ENCODE peak calls at places on chromosomes 11 and 22, in seven cellular contexts. Q is suprapubic skin, L is IMR-90, R is endothelial cell of umbilical vein, H is uterus, Y is adrenal gland, F is stomach. A is an unnamed sample.

GRCh38 chr11:110805764-110806163 is 93.5 kb upstream of the ARHGAP20 start:
- DNase-seq in Q (no peak), L (no peak), R (no peak), H (no peak), Y (no peak), F (no peak), A (no peak)

GRCh38 chr22:37747090-37747714 is 50.4 kb downstream of the TRIOBP start:
- DNase-seq in Q (no peak), L (peak), R (peak), H (peak), Y (peak), F (no peak), A (peak)

GRCh38 chr11:78946945-78947914 is 372.6 kb upstream of the NARS2 start:
- DNase-seq in Q (no peak), L (no peak), R (no peak), H (peak), Y (no peak), F (no peak), A (no peak)

GRCh38 chr22:35749808-35750207 is 32.1 kb downstream of the APOL5 start:
- DNase-seq in Q (no peak), L (no peak), R (no peak), H (no peak), Y (no peak), F (no peak), A (no peak)

GRCh38 chr11:72899238-72899637 is 85.0 kb downstream of the ATG16L2 start:
- DNase-seq in Q (no peak), L (peak), R (no peak), H (no peak), Y (no peak), F (no peak), A (no peak)

GRCh38 chr11:119705362-119705761 is 23.6 kb downstream of the NECTIN1 start:
- DNase-seq in Q (no peak), L (no peak), R (no peak), H (no peak), Y (no peak), F (no peak), A (no peak)

GRCh38 chr22:37684803-37685615 is 1.1 kb upstream of the NOL12 start:
- DNase-seq in Q (no peak), L (no peak), R (no peak), H (no peak), Y (no peak), F (no peak), A (no peak)

GRCh38 chr22:50469377-50470305 is 5.2 kb downstream of the SBF1 start:
- DNase-seq in Q (no peak), L (peak), R (no peak), H (no peak), Y (peak), F (peak), A (peak)

GRCh38 chr11:134411887-134412507 is at the start of gene B3GAT1:
- DNase-seq in Q (no peak), L (no peak), R (no peak), H (no peak), Y (no peak), F (no peak), A (no peak)

GRCh38 chr11:9017773-9018172 is 14.0 kb upstream of the NRIP3 start:
- DNase-seq in Q (peak), L (peak), R (no peak), H (peak), Y (peak), F (no peak), A (no peak)

GRCh38 chr11:14304601-14305000 is 54.4 kb downstream of the RRAS2 start:
- DNase-seq in Q (no peak), L (no peak), R (no peak), H (no peak), Y (no peak), F (no peak), A (no peak)

GRCh38 chr11:63619967-63620366 is 5.7 kb upstream of the PLAAT3 start:
- DNase-seq in Q (no peak), L (no peak), R (no peak), H (no peak), Y (no peak), F (no peak), A (no peak)

GRCh38 chr22:31625661-31626426 is 36.2 kb downstream of the PISD start:
- DNase-seq in Q (no peak), L (peak), R (peak), H (peak), Y (peak), F (peak), A (peak)

GRCh38 chr11:131370090-131370751 is at the start of gene NTM:
- DNase-seq in Q (no peak), L (peak), R (no peak), H (no peak), Y (peak), F (peak), A (no peak)

GRCh38 chr22:30859714-30860095 is 108.9 kb downstream of the MORC2 start:
- DNase-seq in Q (peak), L (no peak), R (no peak), H (no peak), Y (no peak), F (no peak), A (no peak)

GRCh38 chr11:68263444-68264035 is 8.2 kb downstream of the C11orf24 start:
- DNase-seq in Q (peak), L (no peak), R (no peak), H (no peak), Y (no peak), F (no peak), A (no peak)

GRCh38 chr11:117840881-117841581 is 16.5 kb upstream of the FXYD2 start:
- DNase-seq in Q (no peak), L (no peak), R (no peak), H (peak), Y (no peak), F (peak), A (no peak)

GRCh38 chr11:3796796-3797328 is 492 bp downstream of the NUP98 start:
- DNase-seq in Q (no peak), L (no peak), R (no peak), H (no peak), Y (no peak), F (no peak), A (no peak)

GRCh38 chr11:2413735-2414579 is 13.4 kb downstream of the TSSC4 start:
- DNase-seq in Q (no peak), L (no peak), R (no peak), H (no peak), Y (no peak), F (no peak), A (no peak)

GRCh38 chr11:5809122-5809519 is 397 bp downstream of the OR52N2 start:
- DNase-seq in Q (no peak), L (no peak), R (peak), H (no peak), Y (no peak), F (no peak), A (peak)

GRCh38 chr22:24768537-24769374 is 5.8 kb downstream of the PIWIL3 start:
- DNase-seq in Q (no peak), L (peak), R (peak), H (no peak), Y (peak), F (peak), A (peak)

GRCh38 chr22:31122196-31122531 is 602 bp upstream of the INPP5J start:
- DNase-seq in Q (no peak), L (no peak), R (no peak), H (no peak), Y (no peak), F (no peak), A (no peak)

GRCh38 chr11:107139396-107139795 is 121.1 kb upstream of the GUCY1A2 start:
- DNase-seq in Q (no peak), L (no peak), R (no peak), H (no peak), Y (no peak), F (no peak), A (no peak)

GRCh38 chr11:118605116-118605867 is 2.1 kb upstream of the PHLDB1 start:
- DNase-seq in Q (peak), L (peak), R (peak), H (peak), Y (peak), F (peak), A (no peak)

GRCh38 chr22:41178425-41178975 is 26.6 kb upstream of the L3MBTL2 start:
- DNase-seq in Q (no peak), L (no peak), R (no peak), H (no peak), Y (no peak), F (no peak), A (no peak)

GRCh38 chr22:24465975-24466374 is 29.2 kb upstream of the UPB1 start:
- DNase-seq in Q (no peak), L (no peak), R (no peak), H (no peak), Y (no peak), F (no peak), A (no peak)

GRCh38 chr11:69000831-69001245 is 12.2 kb downstream of the MRGPRF start:
- DNase-seq in Q (peak), L (peak), R (peak), H (peak), Y (peak), F (no peak), A (peak)

GRCh38 chr11:101741479-101742175 is 157.8 kb upstream of the TRPC6 start:
- DNase-seq in Q (no peak), L (no peak), R (no peak), H (no peak), Y (no peak), F (no peak), A (no peak)

GRCh38 chr11:109960831-109961230 is 132.4 kb upstream of the ZC3H12C start:
- DNase-seq in Q (no peak), L (peak), R (no peak), H (no peak), Y (peak), F (no peak), A (no peak)

GRCh38 chr22:36727927-36728488 is 24.5 kb upstream of the CACNG2 start:
- DNase-seq in Q (no peak), L (no peak), R (no peak), H (no peak), Y (no peak), F (no peak), A (no peak)

GRCh38 chr22:43862882-43863202 is 529 bp upstream of the SULT4A1 start:
- DNase-seq in Q (peak), L (no peak), R (no peak), H (no peak), Y (no peak), F (no peak), A (no peak)

GRCh38 chr11:94747136-94748110 is 20.7 kb upstream of the AMOTL1 start:
- DNase-seq in Q (no peak), L (no peak), R (no peak), H (no peak), Y (no peak), F (no peak), A (no peak)

GRCh38 chr22:37817705-37818311 is 5.4 kb upstream of the GALR3 start:
- DNase-seq in Q (peak), L (peak), R (peak), H (peak), Y (peak), F (peak), A (peak)

GRCh38 chr11:35216962-35217667 is 78.1 kb downstream of the CD44 start:
- DNase-seq in Q (no peak), L (no peak), R (no peak), H (no peak), Y (peak), F (no peak), A (no peak)

GRCh38 chr11:130631119-130631518 is 182.7 kb downstream of the ADAMTS15 start:
- DNase-seq in Q (no peak), L (peak), R (peak), H (no peak), Y (no peak), F (no peak), A (no peak)

DNA sequence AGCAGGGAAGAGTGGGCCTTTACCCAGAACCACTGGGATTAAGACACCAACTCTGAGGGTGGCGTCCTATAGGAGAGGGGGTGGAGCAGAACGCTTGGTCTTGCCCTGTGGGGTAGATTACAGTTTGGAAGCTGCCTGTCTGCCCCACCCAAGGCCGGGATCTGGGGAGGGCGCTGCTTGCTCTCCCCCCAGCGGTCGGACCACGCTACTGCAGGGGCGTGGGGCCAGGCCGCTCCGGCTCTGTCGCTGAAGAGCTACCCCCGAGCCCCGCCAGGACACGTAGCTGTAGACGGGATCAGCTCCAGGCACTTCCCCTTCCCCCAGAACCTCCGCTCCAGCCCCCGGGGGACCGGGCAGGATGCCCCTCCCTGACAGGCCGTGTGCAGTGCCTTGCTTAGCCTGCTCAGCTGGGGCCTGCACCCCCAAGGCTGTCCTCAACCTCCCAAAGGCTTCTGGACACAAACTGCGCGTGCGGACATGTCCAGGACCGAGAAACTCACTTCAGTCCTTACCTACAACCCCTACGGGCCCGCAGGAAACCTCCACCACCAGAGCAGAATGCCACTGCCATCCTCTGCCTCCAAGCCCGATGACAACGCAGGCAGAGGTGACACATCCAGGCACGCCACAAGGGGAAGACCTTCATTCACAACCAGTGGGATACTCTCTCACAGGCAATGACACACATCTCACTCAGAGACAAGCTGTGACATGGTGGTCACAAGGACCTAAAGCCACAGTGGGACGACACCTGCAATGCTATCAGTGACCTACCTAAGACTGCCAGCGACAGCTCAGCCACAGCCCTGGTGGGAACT is 3.6 kb downstream of the AHNAK start:
- DNase-seq in Q (peak), L (peak), R (peak), H (peak), Y (peak), F (peak), A (peak)
- TF ChIP-seq POLR2A in Q (no peak), L (no peak), R (no peak), H (peak), Y (no peak), F (no peak), A (no peak)

GRCh38 chr11:33015621-33016551 is at the start of gene DEPDC7:
- DNase-seq in Q (peak), L (peak), R (peak), H (peak), Y (peak), F (peak), A (peak)
- TF ChIP-seq POLR2A in Q (no peak), L (no peak), R (no peak), H (no peak), Y (no peak), F (no peak), A (no peak)

GRCh38 chr11:128291835-128292234 is 295.5 kb downstream of the ETS1 start:
- DNase-seq in Q (no peak), L (no peak), R (no peak), H (no peak), Y (no peak), F (peak), A (no peak)
- TF ChIP-seq POLR2A in Q (no peak), L (no peak), R (no peak), H (no peak), Y (no peak), F (no peak), A (no peak)

DNA sequence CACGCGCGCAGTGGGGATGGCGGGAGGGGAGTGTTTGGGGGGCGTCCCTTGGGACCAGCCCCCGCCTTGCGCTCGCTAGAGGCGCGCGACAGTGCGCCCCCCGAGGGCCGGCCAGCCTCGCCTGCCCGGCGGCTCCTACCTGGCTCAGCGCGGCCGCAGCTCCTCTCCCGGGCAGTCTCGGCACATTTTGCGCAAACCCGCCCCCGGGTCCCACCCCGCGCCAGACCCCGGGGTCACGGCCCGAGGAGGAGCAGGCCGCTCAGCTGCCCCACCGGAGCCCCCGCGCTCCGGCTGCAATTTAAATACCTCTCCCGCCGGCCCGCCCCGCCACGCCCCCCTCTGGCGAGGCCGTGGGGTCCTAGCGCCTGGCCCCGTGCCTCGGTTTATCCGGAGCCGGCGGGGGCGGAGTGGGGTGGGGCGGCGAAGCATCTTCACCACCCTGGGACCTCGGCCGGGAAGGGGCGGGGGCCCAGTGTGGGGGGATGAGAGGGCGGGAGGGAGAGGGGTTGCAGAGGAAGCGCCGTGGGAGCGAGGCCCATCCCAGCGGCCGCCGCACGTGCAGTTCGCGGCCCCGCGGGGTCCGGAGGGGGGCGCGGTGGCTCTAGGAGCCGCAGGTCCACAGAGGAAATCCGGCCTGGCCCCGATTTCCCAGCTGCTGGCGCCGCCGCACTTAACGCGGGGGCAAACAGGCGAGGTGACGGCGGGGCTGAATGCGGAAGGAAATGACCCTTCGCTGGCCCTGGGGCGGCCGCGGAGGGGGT is at the start of gene LRRC32:
- DNase-seq in Q (peak), L (no peak), R (peak), H (peak), Y (peak), F (peak), A (no peak)
- TF ChIP-seq POLR2A in Q (no peak), L (no peak), R (peak), H (no peak), Y (peak), F (no peak), A (no peak)

DNA sequence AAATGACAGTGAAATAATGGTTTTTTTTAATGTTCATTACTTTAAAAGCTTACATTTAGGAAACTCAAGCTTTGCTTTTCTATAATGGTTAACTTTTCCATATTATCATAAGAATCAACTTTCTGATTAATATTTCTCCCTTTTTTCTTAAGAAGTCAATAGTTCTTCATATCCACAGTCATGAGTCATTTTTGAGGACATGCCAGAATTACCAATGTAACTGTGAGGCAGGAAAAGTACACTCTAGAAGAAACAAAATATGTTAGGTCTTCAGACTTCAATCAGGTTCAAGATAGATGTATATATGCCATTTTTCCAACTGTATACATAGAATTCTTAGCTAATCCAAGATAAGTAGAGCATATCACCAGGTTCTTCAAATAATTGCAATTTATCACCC is 10.9 kb downstream of the MS4A6A start:
- DNase-seq in Q (no peak), L (no peak), R (peak), H (no peak), Y (no peak), F (no peak), A (no peak)
- TF ChIP-seq POLR2A in Q (no peak), L (no peak), R (no peak), H (no peak), Y (no peak), F (no peak), A (no peak)

GRCh38 chr11:123194308-123195181 is 503 bp downstream of the CLMP start:
- DNase-seq in Q (no peak), L (peak), R (no peak), H (peak), Y (no peak), F (no peak), A (no peak)
- TF ChIP-seq POLR2A in Q (no peak), L (peak), R (no peak), H (no peak), Y (peak), F (no peak), A (no peak)

DNA sequence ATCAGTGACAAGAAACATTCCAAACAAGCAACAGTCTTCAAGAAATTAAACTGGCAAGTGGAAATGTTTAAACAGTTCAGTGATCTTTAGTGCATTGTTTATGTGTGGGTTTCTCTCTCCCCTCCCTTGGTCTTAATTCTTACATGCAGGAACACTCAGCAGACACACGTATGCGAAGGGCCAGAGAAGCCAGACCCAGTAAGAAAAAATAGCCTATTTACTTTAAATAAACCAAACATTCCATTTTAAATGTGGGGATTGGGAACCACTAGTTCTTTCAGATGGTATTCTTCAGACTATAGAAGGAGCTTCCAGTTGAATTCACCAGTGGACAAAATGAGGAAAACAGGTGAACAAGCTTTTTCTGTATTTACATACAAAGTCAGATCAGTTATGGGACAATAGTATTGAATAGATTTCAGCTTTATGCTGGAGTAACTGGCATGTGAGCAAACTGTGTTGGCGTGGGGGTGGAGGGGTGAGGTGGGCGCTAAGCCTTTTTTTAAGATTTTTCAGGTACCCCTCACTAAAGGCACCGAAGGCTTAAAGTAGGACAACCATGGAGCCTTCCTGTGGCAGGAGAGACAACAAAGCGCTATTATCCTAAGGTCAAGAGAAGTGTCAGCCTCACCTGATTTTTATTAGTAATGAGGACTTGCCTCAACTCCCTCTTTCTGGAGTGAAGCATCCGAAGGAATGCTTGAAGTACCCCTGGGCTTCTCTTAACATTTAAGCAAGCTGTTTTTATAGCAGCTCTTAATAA is 6.0 kb downstream of the MALAT1 start:
- DNase-seq in Q (no peak), L (peak), R (peak), H (no peak), Y (no peak), F (no peak), A (no peak)
- TF ChIP-seq POLR2A in Q (no peak), L (no peak), R (peak), H (no peak), Y (peak), F (peak), A (peak)

DNA sequence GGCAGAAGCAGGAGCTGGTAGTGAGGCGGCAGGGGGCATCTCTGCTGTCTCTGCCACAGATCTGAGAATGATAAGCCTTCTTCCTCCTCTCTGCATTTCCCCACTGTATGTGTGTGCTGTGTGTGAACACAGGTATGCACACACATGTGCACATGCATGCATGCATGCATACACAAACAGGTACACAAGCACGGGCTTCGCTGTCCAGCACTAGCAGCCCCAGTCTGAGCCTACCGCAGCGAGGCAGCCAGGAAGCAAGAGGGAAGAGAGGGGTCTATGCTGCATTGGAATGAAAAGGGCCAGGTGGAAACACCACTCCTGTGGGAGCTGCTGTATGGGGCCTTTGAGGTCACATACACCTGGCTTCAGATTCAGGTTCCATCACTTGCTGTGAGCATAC is 62.4 kb downstream of the TMPRSS5 start:
- DNase-seq in Q (no peak), L (no peak), R (no peak), H (no peak), Y (no peak), F (no peak), A (no peak)
- TF ChIP-seq POLR2A in Q (no peak), L (no peak), R (no peak), H (no peak), Y (no peak), F (no peak), A (no peak)

GRCh38 chr11:65961267-65962135 is at the start of gene SART1:
- DNase-seq in Q (peak), L (peak), R (peak), H (peak), Y (peak), F (peak), A (peak)
- TF ChIP-seq POLR2A in Q (no peak), L (peak), R (peak), H (peak), Y (peak), F (peak), A (peak)

A was measured in erythroblast.